ENCODE peak calls at places on chromosome 12, in eight cellular contexts. B is activated CD4-positive, alpha-beta memory T cell treated with anti-CD3 and anti-CD28 coated beads for 36 hours; G is CD4-positive, CD25-positive, alpha-beta regulatory T cell; U is NCI-H510A treated with DMSO at 0.1 percent for 48 hours; J is AG09319; V is CD8-positive, alpha-beta T cell; Z is DMS 273 treated with DMSO at 0.1 percent for 48 hours; F is NCI-H2081. T is an unnamed sample.

GRCh38 chr12:104342147-104342546 is 38.6 kb downstream of the EID3 start:
- DNase-seq in B (no peak), G (no peak), U (no peak), J (no peak), V (no peak), Z (no peak), F (no peak), T (no peak)

GRCh38 chr12:117890137-117890536 is 78.7 kb downstream of the KSR2 start:
- DNase-seq in B (no peak), G (no peak), U (no peak), J (no peak), V (no peak), Z (no peak), F (no peak), T (no peak)

GRCh38 chr12:128387811-128388422 is 120.9 kb downstream of the TMEM132C start:
- DNase-seq in B (peak), G (no peak), U (peak), J (no peak), V (no peak), Z (no peak), F (no peak), T (peak)

GRCh38 chr12:32917094-32917611 is 20.6 kb upstream of the PKP2 start:
- DNase-seq in B (no peak), G (no peak), U (no peak), J (no peak), V (no peak), Z (no peak), F (no peak), T (no peak)

GRCh38 chr12:81114241-81114640 is 36.4 kb downstream of the ACSS3 start:
- DNase-seq in B (no peak), G (no peak), U (no peak), J (no peak), V (no peak), Z (peak), F (no peak), T (no peak)

GRCh38 chr12:118319627-118320026 is 53.1 kb downstream of the TAOK3 start:
- DNase-seq in B (no peak), G (no peak), U (no peak), J (no peak), V (no peak), Z (no peak), F (no peak), T (no peak)

GRCh38 chr12:31702047-31702446 is 26.8 kb downstream of the AMN1 start:
- DNase-seq in B (no peak), G (no peak), U (no peak), J (no peak), V (no peak), Z (no peak), F (no peak), T (no peak)

GRCh38 chr12:4164591-4165558 is 108.7 kb upstream of the CCND2 start:
- DNase-seq in B (peak), G (peak), U (no peak), J (peak), V (peak), Z (no peak), F (no peak), T (no peak)

GRCh38 chr12:56840922-56841321 is 77.8 kb downstream of the HSD17B6 start:
- DNase-seq in B (no peak), G (no peak), U (no peak), J (no peak), V (no peak), Z (no peak), F (no peak), T (no peak)

GRCh38 chr12:27014859-27015729 is 910 bp upstream of the TM7SF3 start:
- DNase-seq in B (peak), G (no peak), U (no peak), J (no peak), V (no peak), Z (no peak), F (no peak), T (no peak)

GRCh38 chr12:82883396-82884360 is 197.0 kb downstream of the TMTC2 start:
- DNase-seq in B (no peak), G (no peak), U (no peak), J (no peak), V (no peak), Z (no peak), F (no peak), T (no peak)

GRCh38 chr12:21837847-21838246 is 63.3 kb upstream of the KCNJ8 start:
- DNase-seq in B (no peak), G (no peak), U (no peak), J (no peak), V (no peak), Z (no peak), F (no peak), T (no peak)

GRCh38 chr12:126926023-126926600 is 1340.9 kb upstream of the TMEM132C start:
- DNase-seq in B (no peak), G (no peak), U (no peak), J (no peak), V (no peak), Z (no peak), F (no peak), T (no peak)

GRCh38 chr12:52434096-52434733 is at the start of gene KRT75:
- DNase-seq in B (no peak), G (no peak), U (no peak), J (no peak), V (no peak), Z (no peak), F (no peak), T (no peak)

GRCh38 chr12:47931187-47931586 is 26.4 kb upstream of the VDR start:
- DNase-seq in B (no peak), G (no peak), U (no peak), J (no peak), V (no peak), Z (no peak), F (no peak), T (no peak)

GRCh38 chr12:117450186-117450585 is 88.8 kb upstream of the NOS1 start:
- DNase-seq in B (no peak), G (no peak), U (no peak), J (no peak), V (no peak), Z (no peak), F (no peak), T (no peak)

GRCh38 chr12:38159591-38160317 is 156.8 kb upstream of the ALG10B start:
- DNase-seq in B (no peak), G (no peak), U (no peak), J (no peak), V (no peak), Z (no peak), F (no peak), T (no peak)

GRCh38 chr12:131025939-131026702 is 72.4 kb downstream of the ADGRD1 start:
- DNase-seq in B (no peak), G (no peak), U (no peak), J (no peak), V (no peak), Z (no peak), F (no peak), T (no peak)